ENCODE peak calls at places on chromosomes 7 and 10, in six cellular contexts. L is IMR-90, V is neuronal stem cell, K is H9, N is mesenchymal stem cell, Q is H1. U is an unnamed sample.

GRCh38 chr7:100003711-100004661 is 11.4 kb upstream of the ZKSCAN1 start:
- DNase-seq in N (peak), Q (no peak), K (no peak), L (no peak), V (no peak), U (no peak)

GRCh38 chr7:106111671-106112117 is 418 bp downstream of the SYPL1 start:
- DNase-seq in L (no peak), V (no peak), N (peak), K (no peak), Q (no peak), U (peak)

GRCh38 chr10:49541762-49542161 is 2.8 kb upstream of the ERCC6 start:
- DNase-seq in V (no peak), L (no peak), K (no peak), N (no peak), Q (no peak), U (no peak)

GRCh38 chr7:133358728-133359127 is 105.8 kb downstream of the EXOC4 start:
- DNase-seq in Q (no peak), K (no peak), V (no peak), L (peak), N (peak), U (no peak)

GRCh38 chr7:50562126-50562525 is 3.1 kb downstream of the DDC start:
- DNase-seq in N (no peak), V (no peak), L (no peak), K (no peak), Q (no peak), U (no peak)

GRCh38 chr7:46909601-46910051 is 672.3 kb downstream of the TNS3 start:
- DNase-seq in K (no peak), Q (no peak), N (peak), V (no peak), L (peak), U (no peak)

GRCh38 chr7:94003446-94004023 is 620 bp downstream of the BET1 start:
- DNase-seq in L (peak), K (no peak), V (no peak), N (peak), Q (no peak), U (peak)

GRCh38 chr7:78221961-78222751 is 423.6 kb downstream of the PHTF2 start:
- DNase-seq in Q (no peak), L (peak), V (no peak), K (no peak), N (peak), U (peak)

GRCh38 chr7:74355091-74355490 is 65.9 kb downstream of the CLIP2 start:
- DNase-seq in N (peak), L (peak), V (no peak), Q (no peak), K (no peak), U (peak)

GRCh38 chr10:32958992-32959703 is 1.1 kb upstream of the ITGB1 start:
- DNase-seq in N (no peak), Q (no peak), L (no peak), V (no peak), K (no peak), U (no peak)
- H3K18ac ChIP-seq in N (peak), Q (peak), L (peak), V (no peak), K (peak), U (peak)

DNA sequence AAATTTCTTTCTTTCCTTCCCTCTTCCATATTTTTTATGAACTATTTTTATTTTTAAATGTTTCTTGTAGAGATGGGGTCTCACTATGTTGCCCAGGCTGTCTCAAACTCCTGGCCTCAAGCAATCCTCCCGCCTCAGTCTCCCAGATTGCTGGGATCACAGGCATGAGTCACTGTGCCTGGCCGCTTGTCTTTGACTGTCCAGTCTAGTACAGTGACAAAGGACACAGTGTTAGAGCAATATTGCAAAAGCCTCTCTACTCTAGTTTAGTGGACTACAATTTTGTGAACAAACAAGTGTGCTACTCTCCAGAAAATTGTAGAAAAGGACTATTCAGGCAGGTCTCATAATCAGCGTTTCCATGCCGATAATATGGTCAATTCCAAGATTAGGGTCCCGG is 11.0 kb downstream of the CPA4 start:
- DNase-seq in L (no peak), K (no peak), N (no peak), V (no peak), Q (no peak), U (no peak)
- H4K91ac ChIP-seq in L (no peak), K (no peak), N (no peak), V (no peak), Q (no peak), U (no peak)

GRCh38 chr7:95471076-95471475 is 14.7 kb upstream of the ASB4 start:
- DNase-seq in N (no peak), V (no peak), K (no peak), L (no peak), Q (no peak), U (no peak)
- H3K18ac ChIP-seq in N (no peak), V (no peak), K (no peak), L (no peak), Q (no peak), U (no peak)

GRCh38 chr7:29467193-29467592 is 96.4 kb upstream of the PRR15 start:
- DNase-seq in V (no peak), Q (no peak), K (no peak), N (no peak), L (no peak), U (no peak)
- H4K91ac ChIP-seq in V (no peak), Q (no peak), K (no peak), N (no peak), L (no peak), U (no peak)

GRCh38 chr7:3007696-3008095 is 36.0 kb downstream of the CARD11 start:
- DNase-seq in Q (no peak), L (no peak), K (no peak), N (no peak), V (no peak), U (no peak)

GRCh38 chr7:3011211-3011852 is 32.3 kb downstream of the CARD11 start:
- DNase-seq in Q (no peak), V (no peak), K (no peak), L (no peak), N (no peak), U (no peak)

GRCh38 chr7:3009086-3009485 is 34.6 kb downstream of the CARD11 start:
- DNase-seq in L (no peak), K (no peak), N (no peak), V (no peak), Q (no peak), U (no peak)

GRCh38 chr7:3010161-3010560 is 33.5 kb downstream of the CARD11 start:
- DNase-seq in K (no peak), L (no peak), V (no peak), N (no peak), Q (no peak), U (no peak)

DNA sequence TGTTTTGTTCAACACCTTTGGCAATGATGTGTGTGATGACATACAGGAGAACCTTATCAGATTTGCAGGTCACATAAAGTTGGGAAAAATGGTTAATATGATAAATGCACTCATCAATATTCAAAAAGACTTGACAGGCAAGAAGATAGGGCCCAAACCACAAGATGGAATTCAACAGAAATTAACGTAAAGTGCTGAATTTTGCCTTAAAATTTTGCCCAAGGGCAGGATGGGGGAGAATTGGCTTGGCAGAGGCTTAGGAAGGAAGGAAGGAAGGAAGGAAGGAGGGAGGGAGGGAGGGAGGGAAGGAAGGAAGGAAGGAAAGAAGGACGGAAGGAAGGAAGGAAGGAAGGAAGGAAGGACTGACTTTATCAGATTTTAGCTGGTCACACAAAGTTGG is 35.3 kb downstream of the CARD11 start:
- DNase-seq in K (no peak), N (no peak), V (no peak), Q (no peak), L (no peak), U (no peak)
- H3K18ac ChIP-seq in K (no peak), N (no peak), V (no peak), Q (no peak), L (no peak), U (no peak)

GRCh38 chr7:98877146-98877545 is 1.2 kb upstream of the TRRAP start:
- DNase-seq in Q (no peak), V (no peak), N (no peak), K (no peak), L (no peak), U (no peak)

GRCh38 chr7:98874942-98875341 is 3.4 kb upstream of the TRRAP start:
- DNase-seq in V (no peak), K (no peak), L (no peak), N (no peak), Q (no peak), U (no peak)

GRCh38 chr7:98877692-98878364 is 504 bp upstream of the TRRAP start:
- DNase-seq in V (no peak), Q (no peak), L (no peak), N (no peak), K (no peak), U (no peak)

GRCh38 chr7:98872328-98872924 is 2.6 kb upstream of the TMEM130 start:
- DNase-seq in N (peak), L (no peak), Q (no peak), K (no peak), V (no peak), U (peak)

DNA sequence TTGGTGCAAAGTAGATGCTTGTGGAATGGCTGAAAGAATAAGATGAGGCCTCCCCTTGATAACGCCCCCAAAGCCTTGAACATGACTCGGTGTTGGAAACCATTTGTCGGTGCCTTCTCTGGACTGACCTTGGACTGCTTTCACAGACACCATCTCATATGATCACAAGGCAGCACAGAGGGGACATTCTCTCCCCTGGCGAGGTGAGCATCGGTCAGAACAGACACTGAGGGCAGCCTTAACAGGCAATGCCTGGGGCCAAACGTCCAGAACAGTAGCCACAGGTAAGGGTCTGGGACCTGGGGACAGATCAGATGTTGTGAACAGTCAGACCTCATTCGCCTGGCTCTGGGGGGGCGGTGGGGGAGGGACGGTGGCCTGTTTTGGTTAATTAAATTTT is 2.8 kb upstream of the TRRAP start:
- DNase-seq in L (no peak), K (no peak), Q (no peak), N (no peak), V (no peak), U (no peak)
- H4K91ac ChIP-seq in L (no peak), K (no peak), Q (no peak), N (no peak), V (no peak), U (no peak)

GRCh38 chr10:8069627-8070026 is 15.1 kb downstream of the GATA3 start:
- DNase-seq in L (peak), V (no peak), Q (no peak), K (no peak), N (peak), U (peak)

GRCh38 chr10:8070440-8070839 is 16.0 kb downstream of the GATA3 start:
- DNase-seq in N (no peak), Q (no peak), K (no peak), L (no peak), V (no peak), U (no peak)

GRCh38 chr10:8072211-8072610 is 17.7 kb downstream of the GATA3 start:
- DNase-seq in Q (no peak), V (no peak), K (no peak), L (no peak), N (no peak), U (no peak)

GRCh38 chr10:8071666-8072065 is 17.2 kb downstream of the GATA3 start:
- DNase-seq in N (no peak), K (no peak), V (no peak), Q (no peak), L (no peak), U (no peak)

GRCh38 chr10:8071006-8071405 is 16.5 kb downstream of the GATA3 start:
- DNase-seq in K (no peak), V (no peak), L (peak), Q (no peak), N (peak), U (no peak)
- H3K18ac ChIP-seq in K (no peak), V (no peak), L (no peak), Q (no peak), N (no peak), U (no peak)

GRCh38 chr10:98673156-98673765 is 226.5 kb upstream of the HPS1 start:
- DNase-seq in K (no peak), V (no peak), Q (no peak), L (no peak), N (peak), U (no peak)

GRCh38 chr10:98676895-98677294 is 230.2 kb upstream of the HPS1 start:
- DNase-seq in N (peak), L (no peak), K (no peak), Q (no peak), V (no peak), U (no peak)

DNA sequence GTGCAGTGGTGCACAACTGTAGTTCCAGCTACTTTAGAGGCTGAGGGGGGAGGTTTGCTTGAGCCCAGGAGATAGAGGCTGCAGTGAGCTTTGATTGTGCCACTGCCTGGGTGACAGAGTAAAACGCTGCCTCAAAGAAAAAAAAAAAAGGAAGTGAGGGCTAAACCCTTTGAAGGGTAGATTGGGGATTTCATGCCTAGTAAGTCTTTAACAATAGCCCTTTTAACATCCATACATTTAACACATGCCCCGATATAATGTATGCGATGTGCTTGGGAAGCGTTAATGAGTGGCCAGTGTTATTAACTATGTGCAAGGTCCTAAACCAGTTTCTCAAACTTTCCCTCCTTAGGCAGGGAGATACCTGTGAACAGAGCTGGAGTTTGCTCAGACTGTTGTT is 229.2 kb upstream of the HPS1 start:
- DNase-seq in K (no peak), N (no peak), V (no peak), Q (no peak), L (no peak), U (no peak)
- H4K91ac ChIP-seq in K (no peak), N (no peak), V (no peak), Q (no peak), L (no peak), U (no peak)

U was measured in trophoblast cell.